ENCODE peak calls at places on chromosomes 12 and 14, in ten cellular contexts. Y, Q, D, H, V, S, Z, O, N and P are unnamed samples.

GRCh38 chr14:104135121-104135903 is 3.1 kb upstream of the KIF26A start:
- DNase-seq in O (no peak), N (peak), Z (peak), D (no peak), Q (no peak), V (no peak), H (no peak), S (peak), Y (no peak), P (no peak)

GRCh38 chr14:89067293-89067972 is 243.0 kb downstream of the TTC8 start:
- DNase-seq in Q (no peak), Y (no peak), H (no peak), V (no peak), O (no peak), Z (no peak), S (no peak), D (no peak), N (no peak), P (no peak)

GRCh38 chr12:103012884-103013283 is 55.4 kb downstream of the ASCL1 start:
- DNase-seq in O (peak), Y (no peak), S (no peak), N (no peak), Q (no peak), D (no peak), V (no peak), H (no peak), Z (no peak), P (peak)

GRCh38 chr14:49769581-49770211 is 1.7 kb downstream of the KLHDC2 start:
- DNase-seq in S (no peak), Z (peak), H (no peak), O (no peak), Y (no peak), Q (no peak), D (no peak), N (peak), V (no peak), P (no peak)

GRCh38 chr14:60250318-60251035 is 1.5 kb downstream of the PPM1A start:
- DNase-seq in Y (no peak), H (no peak), O (peak), S (no peak), N (no peak), V (no peak), Z (peak), Q (no peak), D (no peak), P (no peak)

GRCh38 chr14:96191355-96191754 is 13.3 kb upstream of the BDKRB2 start:
- DNase-seq in V (no peak), Q (no peak), Z (no peak), H (no peak), S (no peak), Y (no peak), N (no peak), D (no peak), O (no peak), P (no peak)

GRCh38 chr12:5554711-5555110 is 122.8 kb downstream of the NTF3 start:
- DNase-seq in O (no peak), Q (no peak), Y (no peak), D (no peak), H (no peak), Z (no peak), V (no peak), N (no peak), S (no peak), P (no peak)

GRCh38 chr14:68036203-68036602 is 216.6 kb downstream of the RAD51B start:
- DNase-seq in Z (no peak), S (no peak), O (no peak), Y (no peak), Q (no peak), D (no peak), N (no peak), V (no peak), H (no peak), P (no peak)

GRCh38 chr14:96583605-96584041 is 81.4 kb downstream of the PAPOLA start:
- DNase-seq in Y (peak), Q (no peak), H (no peak), V (no peak), O (no peak), D (no peak), N (no peak), S (no peak), Z (no peak), P (no peak)

GRCh38 chr12:75585309-75585708 is 73.9 kb upstream of the KRR1 start:
- DNase-seq in Q (peak), N (no peak), H (no peak), S (peak), D (peak), V (no peak), O (no peak), Y (no peak), Z (no peak), P (no peak)

GRCh38 chr12:130562711-130563110 is 153.4 kb downstream of the RIMBP2 start:
- DNase-seq in N (no peak), S (no peak), O (no peak), Y (no peak), Z (no peak), D (no peak), H (no peak), V (no peak), Q (no peak), P (no peak)

GRCh38 chr12:62586850-62587249 is 120.2 kb downstream of the MON2 start:
- DNase-seq in Q (no peak), H (no peak), D (no peak), S (no peak), O (no peak), N (no peak), Z (no peak), Y (no peak), V (no peak), P (no peak)